ENCODE peak calls at places on chromosomes 3 and 15, in six cellular contexts. V is fibroblast of pulmonary artery, O is skeletal muscle cell, K is endodermal cell, W is thoracic aorta, Z is cardiac muscle cell. S is an unnamed sample.

GRCh38 chr15:40064231-40064894 is 25.4 kb upstream of the SRP14 start:
- DNase-seq in V (peak; percentile 72), O (peak; percentile 80), K (peak; percentile 87), W (no peak), Z (no peak), S (no peak)

GRCh38 chr3:183930069-183930468 is 45.4 kb upstream of the PARL start:
- DNase-seq in V (no peak), O (no peak), K (no peak), W (no peak), Z (no peak), S (no peak)

GRCh38 chr3:13479332-13479581 is 849 bp upstream of the HDAC11 start:
- DNase-seq in V (no peak), O (peak; percentile 24), K (no peak), W (no peak), Z (peak; percentile 24), S (peak; percentile 83)

GRCh38 chr3:137692803-137693431 is 71.2 kb upstream of the SOX14 start:
- DNase-seq in V (no peak), O (no peak), K (peak; percentile 93), W (no peak), Z (peak; percentile 75), S (no peak)

GRCh38 chr3:4338751-4339150 is 35.6 kb downstream of the SETMAR start:
- DNase-seq in V (no peak), O (no peak), K (no peak), W (no peak), Z (no peak), S (no peak)

GRCh38 chr3:12184541-12184940 is 25.8 kb upstream of the TIMP4 start:
- DNase-seq in V (no peak), O (no peak), K (no peak), W (no peak), Z (no peak), S (no peak)

GRCh38 chr3:180594631-180595348 is 7.2 kb upstream of the TTC14 start:
- DNase-seq in V (peak; percentile 66), O (no peak), K (no peak), W (no peak), Z (no peak), S (no peak)

GRCh38 chr15:49990835-49991540 is 128.0 kb downstream of the ATP8B4 start:
- DNase-seq in V (peak; percentile 56), O (no peak), K (no peak), W (no peak), Z (no peak), S (no peak)

GRCh38 chr3:104514371-104514770 is 852.3 kb upstream of the ALCAM start:
- DNase-seq in V (no peak), O (no peak), K (no peak), W (no peak), Z (no peak), S (no peak)

GRCh38 chr15:97692317-97693015 is 268.0 kb upstream of the ARRDC4 start:
- DNase-seq in V (no peak), O (no peak), K (no peak), W (no peak), Z (peak; percentile 27), S (no peak)

GRCh38 chr3:166052440-166052839 is 215.2 kb upstream of the BCHE start:
- DNase-seq in V (no peak), O (no peak), K (peak; percentile 60), W (no peak), Z (no peak), S (no peak)

GRCh38 chr15:99100245-99101173 is 4.4 kb upstream of the SYNM start:
- DNase-seq in V (peak; percentile 71), O (no peak), K (peak; percentile 95), W (no peak), Z (peak; percentile 87), S (peak; percentile 89)

GRCh38 chr3:128784228-128784627 is 58.2 kb downstream of the RAB7A start:
- DNase-seq in V (no peak), O (no peak), K (peak; percentile 93), W (no peak), Z (peak; percentile 82), S (peak; percentile 85)

GRCh38 chr3:172517859-172518466 is 5.3 kb downstream of the TNFSF10 start:
- DNase-seq in V (no peak), O (no peak), K (no peak), W (no peak), Z (no peak), S (no peak)

GRCh38 chr3:140378571-140379340 is 299.1 kb upstream of the TRIM42 start:
- DNase-seq in V (no peak), O (no peak), K (no peak), W (no peak), Z (no peak), S (no peak)

GRCh38 chr3:196639517-196640500 is at the start of gene NRROS:
- DNase-seq in V (peak; percentile 60), O (no peak), K (peak; percentile 88), W (no peak), Z (peak; percentile 65), S (peak; percentile 92)

GRCh38 chr3:196756738-196757137 is 17.1 kb downstream of the PAK2 start:
- DNase-seq in V (no peak), O (no peak), K (no peak), W (no peak), Z (no peak), S (no peak)

GRCh38 chr3:70281663-70282062 is 30.8 kb downstream of the MDFIC2 start:
- DNase-seq in V (peak; percentile 3), O (no peak), K (no peak), W (no peak), Z (no peak), S (no peak)

GRCh38 chr3:160941885-160942494 is 163.2 kb downstream of the B3GALNT1 start:
- DNase-seq in V (peak; percentile 83), O (peak; percentile 19), K (peak; percentile 88), W (peak; percentile 36), Z (peak; percentile 61), S (no peak)

GRCh38 chr3:188950832-188951489 is 220.8 kb upstream of the TPRG1 start:
- DNase-seq in V (peak; percentile 99), O (peak; percentile 98), K (no peak), W (peak; percentile 67), Z (no peak), S (no peak)

GRCh38 chr15:29612096-29612495 is 210.2 kb downstream of the TJP1 start:
- DNase-seq in V (peak; percentile 98), O (peak; percentile 85), K (peak; percentile 71), W (no peak), Z (no peak), S (no peak)

GRCh38 chr15:91694829-91695205 is 158.7 kb upstream of the SLCO3A1 start:
- DNase-seq in V (peak; percentile 78), O (peak; percentile 18), K (no peak), W (peak; percentile 11), Z (no peak), S (no peak)

GRCh38 chr3:42735021-42735420 is 32.4 kb upstream of the HHATL start:
- DNase-seq in V (no peak), O (no peak), K (no peak), W (no peak), Z (no peak), S (no peak)

GRCh38 chr3:113914646-113915045 is 33.2 kb upstream of the ZDHHC23 start:
- DNase-seq in V (peak; percentile 13), O (peak; percentile 31), K (no peak), W (no peak), Z (no peak), S (no peak)

S was measured in cardiac septum.